ENCODE peak calls at places on chromosomes 1 and 21, in seven cellular contexts. F is fibroblast of the conjunctiva, R is NCI-H1436, K is lower leg skin, W is hypothalamus, T is fibroblast of lung, Q is PC-3. G is an unnamed sample.

GRCh38 chr21:36791695-36792451 is 93.0 kb downstream of the SIM2 start:
- DNase-seq in Q (no peak), W (no peak), F (no peak), R (no peak), K (peak), T (no peak), G (peak)

GRCh38 chr21:26813426-26813998 is 31.7 kb downstream of the ADAMTS1 start:
- DNase-seq in T (no peak), R (no peak), F (no peak), K (no peak), Q (no peak), W (no peak), G (no peak)

GRCh38 chr1:204842892-204843291 is 27.8 kb upstream of the NFASC start:
- DNase-seq in Q (no peak), R (no peak), F (no peak), W (peak), K (peak), T (peak), G (peak)

GRCh38 chr1:218367118-218367517 is 22.0 kb downstream of the TGFB2 start:
- DNase-seq in F (no peak), T (peak), K (no peak), Q (no peak), R (no peak), W (no peak), G (no peak)

GRCh38 chr1:168400139-168400538 is 119.5 kb downstream of the TBX19 start:
- DNase-seq in K (no peak), T (no peak), F (no peak), Q (no peak), W (no peak), R (no peak), G (no peak)

GRCh38 chr1:248793592-248793991 is 32.1 kb downstream of the SH3BP5L start:
- DNase-seq in W (no peak), F (no peak), T (no peak), R (no peak), Q (no peak), K (no peak), G (peak)

GRCh38 chr21:17679002-17679600 is 66.4 kb upstream of the BTG3 start:
- DNase-seq in F (peak), Q (peak), K (no peak), W (no peak), R (peak), T (peak), G (peak)

GRCh38 chr1:171310661-171311087 is 3.3 kb upstream of the FMO4 start:
- DNase-seq in W (no peak), R (no peak), K (no peak), F (no peak), T (no peak), Q (no peak), G (no peak)

GRCh38 chr1:6513296-6513928 is 21.9 kb upstream of the PLEKHG5 start:
- DNase-seq in F (no peak), W (no peak), R (no peak), T (peak), K (no peak), Q (no peak), G (no peak)

GRCh38 chr1:151534662-151535278 is 5.3 kb upstream of the TUFT1 start:
- DNase-seq in T (peak), F (peak), K (peak), Q (peak), R (peak), W (peak), G (peak)

GRCh38 chr1:179217943-179218507 is 11.5 kb downstream of the ABL2 start:
- DNase-seq in R (no peak), Q (no peak), W (no peak), F (no peak), T (peak), K (no peak), G (no peak)

GRCh38 chr21:26769613-26770188 is 75.5 kb downstream of the ADAMTS1 start:
- DNase-seq in K (no peak), T (peak), Q (peak), W (no peak), F (peak), R (no peak), G (peak)

GRCh38 chr1:243415663-243416365 is 160.0 kb downstream of the SDCCAG8 start:
- DNase-seq in W (no peak), T (no peak), Q (no peak), K (no peak), F (no peak), R (no peak), G (peak)

GRCh38 chr1:26360051-26360806 is 6.3 kb upstream of the CRYBG2 start:
- DNase-seq in R (no peak), W (no peak), Q (no peak), F (no peak), K (no peak), T (no peak), G (peak)

GRCh38 chr1:34618381-34618780 is 136.5 kb upstream of the GJB5 start:
- DNase-seq in Q (no peak), R (no peak), F (no peak), W (no peak), K (no peak), T (no peak), G (no peak)

GRCh38 chr1:228781161-228781771 is 46.0 kb downstream of the RHOU start:
- DNase-seq in K (no peak), W (no peak), T (no peak), F (peak), Q (no peak), R (peak), G (peak)

GRCh38 chr21:34974162-34974981 is 74.7 kb downstream of the RUNX1 start:
- DNase-seq in R (no peak), W (no peak), F (no peak), Q (no peak), T (no peak), K (no peak), G (no peak)

GRCh38 chr1:94104127-94104684 is 16.7 kb downstream of the ABCA4 start:
- DNase-seq in W (no peak), K (peak), F (no peak), R (no peak), Q (no peak), T (no peak), G (no peak)

GRCh38 chr1:177849130-177849529 is 120.7 kb downstream of the SEC16B start:
- DNase-seq in F (no peak), T (peak), Q (no peak), W (no peak), K (no peak), R (no peak), G (peak)

GRCh38 chr1:52057876-52058275 is 1.8 kb downstream of the BTF3L4 start:
- DNase-seq in F (no peak), Q (no peak), R (no peak), T (no peak), K (no peak), W (no peak), G (no peak)

GRCh38 chr1:231315887-231316286 is 21.8 kb downstream of the EXOC8 start:
- DNase-seq in R (peak), F (no peak), T (no peak), K (peak), W (no peak), Q (peak), G (peak)